ENCODE peak calls at places on chromosomes 5 and 9, in four cellular contexts. G, M, A and B are unnamed samples.

GRCh38 chr9:108209132-108209700 is 646.6 kb downstream of the ACTL7B start:
- DNase-seq in M (no peak), A (no peak), G (no peak), B (no peak)

GRCh38 chr9:122370869-122371467 is at the start of gene PTGS1:
- DNase-seq in M (peak; percentile 38), A (no peak), G (no peak), B (no peak)

GRCh38 chr9:133463864-133464615 is 4.3 kb downstream of the CACFD1 start:
- DNase-seq in M (no peak), G (no peak), A (no peak), B (no peak)

GRCh38 chr5:134132372-134133212 is 18.1 kb downstream of the TCF7 start:
- DNase-seq in A (no peak), M (no peak), G (no peak), B (peak; percentile 36)

GRCh38 chr5:1788200-1788599 is 11.4 kb downstream of the MRPL36 start:
- DNase-seq in M (no peak), G (peak; percentile 30), A (no peak), B (peak; percentile 48)

GRCh38 chr9:125119643-125120286 is 23.6 kb downstream of the SCAI start:
- DNase-seq in A (peak; percentile 31), M (peak; percentile 55), G (no peak), B (no peak)

GRCh38 chr9:69130456-69131441 is 43.3 kb upstream of the TJP2 start:
- DNase-seq in A (peak; percentile 84), G (no peak), M (peak; percentile 90), B (peak; percentile 75)

GRCh38 chr5:61991861-61992260 is 314.1 kb upstream of the KIF2A start:
- DNase-seq in A (no peak), M (no peak), G (no peak), B (no peak)

GRCh38 chr5:89351975-89352374 is 469.0 kb upstream of the MEF2C start:
- DNase-seq in G (no peak), M (peak; percentile 10), A (peak; percentile 47), B (no peak)

GRCh38 chr5:141412853-141413539 is at the start of gene PCDHGA10:
- DNase-seq in M (peak; percentile 80), G (no peak), A (peak; percentile 73), B (no peak)

GRCh38 chr9:96270236-96270635 is 31.7 kb downstream of the HSD17B3 start:
- DNase-seq in M (no peak), G (no peak), A (no peak), B (no peak)

GRCh38 chr5:124908603-124909451 is 162.4 kb upstream of the ZNF608 start:
- DNase-seq in M (peak; percentile 18), G (no peak), A (peak; percentile 12), B (no peak)

GRCh38 chr9:126624453-126624872 is 10.7 kb downstream of the LMX1B start:
- DNase-seq in G (no peak), A (no peak), M (no peak), B (no peak)

GRCh38 chr5:165119175-165119574 is 1613.8 kb downstream of the MAT2B start:
- DNase-seq in A (no peak), G (no peak), M (no peak), B (no peak)

GRCh38 chr5:102049517-102049916 is 246.6 kb downstream of the SLCO4C1 start:
- DNase-seq in G (no peak), A (peak; percentile 7), M (no peak), B (no peak)

GRCh38 chr9:121858788-121859187 is 207.4 kb downstream of the DAB2IP start:
- DNase-seq in G (no peak), A (no peak), M (no peak), B (no peak)

GRCh38 chr9:124805186-124805585 is 28.3 kb downstream of the OLFML2A start:
- DNase-seq in G (no peak), M (peak; percentile 29), A (no peak), B (no peak)

GRCh38 chr9:38278457-38278856 is 114.0 kb upstream of the ALDH1B1 start:
- DNase-seq in G (no peak), A (no peak), M (no peak), B (peak; percentile 50)

GRCh38 chr5:122262107-122262506 is 49.9 kb upstream of the SNCAIP start:
- DNase-seq in M (peak; percentile 63), G (no peak), A (peak; percentile 82), B (no peak)

GRCh38 chr9:27377147-27377807 is 80.3 kb upstream of the EQTN start:
- DNase-seq in A (no peak), G (no peak), M (no peak), B (no peak)

GRCh38 chr5:66009277-66009676 is 82.9 kb downstream of the ERBIN start:
- DNase-seq in A (no peak), M (no peak), G (no peak), B (no peak)

GRCh38 chr5:80192507-80193241 is 63.2 kb downstream of the SERINC5 start:
- DNase-seq in M (peak; percentile 51), G (no peak), A (peak; percentile 47), B (no peak)

GRCh38 chr9:98365227-98365669 is 109.8 kb upstream of the TBC1D2 start:
- DNase-seq in M (peak; percentile 55), G (no peak), A (peak; percentile 95), B (no peak)

GRCh38 chr5:78286288-78286687 is 8.2 kb downstream of the AP3B1 start:
- DNase-seq in G (no peak), M (no peak), A (no peak), B (no peak)

GRCh38 chr5:2201011-2201410 is 318.3 kb upstream of the IRX4 start:
- DNase-seq in A (no peak), M (no peak), G (no peak), B (no peak)

GRCh38 chr5:151596839-151597539 is 5.9 kb upstream of the FAT2 start:
- DNase-seq in M (no peak), A (no peak), G (no peak), B (no peak)

GRCh38 chr5:152072076-152072475 is 147.4 kb upstream of the GLRA1 start:
- DNase-seq in A (no peak), M (no peak), G (no peak), B (no peak)

GRCh38 chr9:20623021-20623747 is 885 bp upstream of the MLLT3 start:
- DNase-seq in M (peak; percentile 0), A (no peak), G (no peak), B (peak; percentile 70)

GRCh38 chr9:20623748-20624124 is 1.4 kb upstream of the MLLT3 start:
- DNase-seq in G (no peak), M (peak; percentile 5), A (no peak), B (no peak)

GRCh38 chr9:20620658-20621552 is 1.4 kb downstream of the MLLT3 start:
- DNase-seq in G (peak; percentile 53), M (peak; percentile 53), A (peak; percentile 52), B (peak; percentile 79)

GRCh38 chr9:20621553-20622329 is 558 bp downstream of the MLLT3 start:
- DNase-seq in G (peak; percentile 57), A (peak; percentile 71), M (peak; percentile 70), B (peak; percentile 87)

DNA sequence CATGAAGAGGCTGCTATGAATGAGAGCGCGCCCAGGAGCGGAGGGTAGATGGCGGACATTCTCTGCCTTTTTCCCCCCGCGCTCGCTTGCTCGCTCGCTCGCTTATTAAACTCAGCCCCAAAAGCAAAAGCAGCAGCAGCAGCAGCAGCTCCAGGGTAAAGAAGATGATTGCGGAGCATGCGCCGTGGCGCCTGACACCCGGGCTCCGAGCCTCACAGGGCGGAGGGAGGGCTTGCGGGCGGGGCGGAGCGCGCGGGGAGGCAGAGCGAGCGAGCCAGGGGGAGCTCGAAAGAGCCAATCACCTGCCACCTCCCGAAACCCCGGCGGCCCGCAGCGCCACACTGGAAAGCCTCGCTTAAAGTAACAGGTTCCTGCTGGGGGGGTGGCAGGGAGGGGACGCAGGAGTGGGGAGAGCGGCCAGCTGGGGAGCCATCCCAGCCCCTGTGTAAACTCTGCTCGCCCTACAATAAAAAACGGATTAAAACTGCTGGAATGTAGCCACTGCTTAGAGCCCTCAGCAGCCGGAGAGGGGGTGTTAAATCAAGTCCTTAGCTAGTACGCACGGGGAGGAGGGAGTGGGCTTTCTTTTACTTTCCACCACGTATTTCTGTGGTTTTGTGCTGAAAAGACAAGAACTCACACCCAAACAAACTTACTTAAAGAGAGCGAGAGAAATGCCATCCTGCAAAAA is at the start of gene MLLT3:
- DNase-seq in G (peak; percentile 93), M (peak; percentile 95), A (peak; percentile 95), B (peak; percentile 96)
- TF ChIP-seq CTCF in G (no peak), M (no peak), A (no peak), B (no peak)

DNA sequence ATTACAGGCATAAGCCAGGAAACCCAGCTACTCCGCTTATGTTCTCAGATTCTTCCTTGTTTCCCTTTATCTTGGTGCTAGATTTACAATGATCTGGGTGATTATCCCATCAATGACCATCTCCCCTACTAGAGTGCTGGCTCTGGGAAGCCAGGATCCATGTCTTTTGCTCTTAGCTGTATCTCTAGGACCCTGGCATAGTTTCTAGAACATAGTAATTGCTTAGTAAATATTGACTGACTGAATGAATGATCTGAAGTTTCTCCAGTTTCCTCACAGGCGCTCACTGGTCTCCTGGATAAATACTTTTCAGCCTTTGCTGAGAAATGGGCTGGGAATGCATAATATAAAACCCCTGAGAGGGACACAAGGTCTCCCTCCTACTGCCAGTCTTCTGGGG is 60.0 kb upstream of the KLF9 start:
- DNase-seq in G (no peak), M (no peak), A (no peak), B (no peak)
- TF ChIP-seq CTCF in G (no peak), M (no peak), A (no peak), B (no peak)

DNA sequence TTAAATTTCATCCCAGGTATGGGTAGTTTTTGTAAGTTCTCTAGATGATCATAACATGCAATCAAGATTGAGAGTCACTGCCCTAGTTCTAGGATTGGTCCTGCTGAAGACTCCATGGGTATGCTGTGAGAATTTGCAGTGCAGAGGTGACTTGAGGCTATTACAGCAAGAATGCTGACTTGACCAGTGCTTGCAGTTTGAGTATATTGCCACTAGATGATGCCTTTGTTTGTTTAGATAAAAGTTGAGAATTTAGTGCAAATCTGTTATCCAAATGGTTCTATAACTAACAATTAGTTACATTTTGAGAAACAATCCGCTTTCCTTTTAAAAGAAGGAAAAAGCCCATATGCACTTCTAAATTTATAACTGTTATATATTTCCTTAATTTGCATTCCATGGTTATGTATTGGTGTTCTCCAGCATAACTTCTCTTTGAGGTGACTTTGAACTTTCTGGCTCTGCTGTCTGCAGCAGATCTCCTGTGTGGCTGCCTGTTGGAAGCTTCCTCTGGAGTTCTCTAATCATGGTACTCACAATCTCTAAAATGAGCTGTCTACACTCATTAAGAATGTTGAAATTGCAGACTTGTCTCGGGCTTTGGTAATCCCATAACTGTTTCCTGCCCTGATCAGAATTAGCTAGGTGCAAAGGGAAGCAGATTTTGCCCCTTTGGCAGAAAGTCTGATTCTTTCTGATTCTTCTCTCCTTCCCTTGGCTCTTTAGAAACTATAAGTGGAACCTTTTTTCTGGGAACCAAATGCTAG is 24.9 kb downstream of the MELK start:
- DNase-seq in A (peak; percentile 73), M (peak; percentile 70), G (no peak), B (no peak)
- TF ChIP-seq CTCF in A (peak; percentile 89), M (peak; percentile 79), G (no peak), B (no peak)

DNA sequence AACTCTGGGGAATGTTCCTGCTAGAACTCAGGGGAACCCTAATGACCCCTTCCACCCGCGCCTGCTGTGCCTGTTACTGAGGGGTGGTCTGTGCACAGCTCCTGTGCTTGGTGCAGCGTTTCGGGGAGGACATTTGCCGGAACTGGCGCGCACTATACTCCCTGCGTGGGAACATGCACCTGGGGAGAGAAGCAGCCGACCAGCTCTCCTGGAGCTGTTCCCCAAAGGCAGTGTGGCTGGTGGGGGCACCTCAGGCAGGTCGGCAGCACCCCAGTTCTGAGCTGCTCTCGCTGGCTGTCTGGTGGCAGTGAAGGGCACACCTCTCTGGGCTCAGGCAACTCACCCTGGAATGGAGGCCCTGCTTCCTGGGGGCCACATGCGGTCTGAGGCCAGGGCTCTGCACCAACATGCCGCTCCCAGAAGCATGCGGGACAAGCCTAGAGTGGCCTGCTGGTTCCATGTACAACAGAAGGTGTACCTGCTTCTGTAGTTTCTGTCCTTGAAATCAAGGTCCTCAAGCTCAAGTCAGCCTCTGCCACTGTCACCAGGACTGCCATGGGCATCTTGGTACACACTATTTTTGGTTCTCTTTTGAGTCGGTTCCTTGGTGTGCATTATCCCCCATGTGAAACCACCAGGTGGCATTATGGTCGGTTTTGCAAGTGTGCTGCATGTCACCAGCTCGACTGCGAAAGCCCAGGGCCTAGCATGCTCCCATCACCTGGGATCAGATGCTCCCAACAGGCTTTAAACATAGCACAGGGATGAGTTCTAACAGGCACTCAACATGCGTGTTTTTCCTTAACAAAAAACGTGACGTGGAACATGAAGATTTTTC is 7.8 kb upstream of the MRNIP start:
- DNase-seq in A (no peak), M (no peak), G (no peak), B (no peak)
- TF ChIP-seq CTCF in A (no peak), M (no peak), G (no peak), B (no peak)